ENCODE peak calls at places on chromosomes 7 and 10, in four cellular contexts. T is astrocyte of the spinal cord, N is Peyer's patch, J is fibroblast of lung. L is an unnamed sample.

GRCh38 chr10:26478061-26478460 is 39.9 kb downstream of the APBB1IP start:
- DNase-seq in N (no peak), T (no peak), J (no peak), L (peak)

GRCh38 chr10:49375611-49376010 is 20.3 kb downstream of the DRGX start:
- DNase-seq in T (no peak), N (no peak), J (no peak), L (no peak)

GRCh38 chr7:127290801-127291361 is 38.1 kb upstream of the GRM8 start:
- DNase-seq in T (no peak), J (no peak), N (no peak), L (no peak)

GRCh38 chr7:712601-713457 is 13.7 kb upstream of the DNAAF5 start:
- DNase-seq in J (no peak), N (peak), T (no peak), L (no peak)

GRCh38 chr10:102775973-102776669 is 32.4 kb downstream of the WBP1L start:
- DNase-seq in T (peak), N (peak), J (peak), L (peak)

GRCh38 chr7:26179422-26179821 is 21.1 kb downstream of the HNRNPA2B1 start:
- DNase-seq in J (no peak), N (no peak), T (no peak), L (no peak)

GRCh38 chr7:1224093-1224702 is 8.5 kb upstream of the UNCX start:
- DNase-seq in J (no peak), T (no peak), N (no peak), L (no peak)

GRCh38 chr10:90592903-90593302 is 264.9 kb downstream of the HTR7 start:
- DNase-seq in J (peak), N (no peak), T (peak), L (peak)

GRCh38 chr10:3928078-3928477 is 143.1 kb upstream of the KLF6 start:
- DNase-seq in J (no peak), N (no peak), T (no peak), L (no peak)

GRCh38 chr10:76621886-76622620 is 1015.6 kb downstream of the KCNMA1 start:
- DNase-seq in J (no peak), T (no peak), N (no peak), L (no peak)

GRCh38 chr10:48978318-48978717 is 38.7 kb upstream of the LRRC18 start:
- DNase-seq in N (no peak), T (no peak), J (no peak), L (no peak)

GRCh38 chr10:27981744-27982143 is 17.1 kb downstream of the ODAD2 start:
- DNase-seq in T (no peak), N (no peak), J (no peak), L (no peak)
- TF ChIP-seq CTCF in T (no peak), N (no peak), J (no peak), L (no peak)

DNA sequence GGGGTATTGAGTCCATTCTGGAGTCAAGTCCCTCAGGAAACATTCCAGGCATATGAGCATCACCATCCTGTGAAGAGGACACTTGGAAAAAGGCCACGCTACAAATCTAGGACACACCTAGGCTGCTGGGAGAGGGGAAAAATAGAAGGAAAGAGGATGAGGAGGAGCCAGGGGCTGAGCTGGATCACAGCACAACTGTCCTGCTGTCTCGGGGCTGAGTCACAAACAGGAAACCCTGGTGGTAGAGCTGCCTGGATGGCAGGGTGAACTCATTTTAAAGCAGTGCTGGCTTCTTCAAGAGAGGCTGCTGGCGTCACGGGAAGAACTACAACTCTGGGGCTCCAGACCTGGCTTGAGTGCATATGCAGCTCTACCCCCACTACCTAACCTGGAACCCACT is 151.5 kb downstream of the RNF216 start:
- DNase-seq in T (peak), N (no peak), J (peak), L (peak)
- TF ChIP-seq CTCF in T (no peak), N (no peak), J (no peak), L (no peak)

GRCh38 chr7:137091396-137091795 is 222.9 kb downstream of the CHRM2 start:
- DNase-seq in J (peak), T (peak), N (no peak), L (no peak)
- TF ChIP-seq CTCF in J (peak), T (peak), N (no peak), L (no peak)

GRCh38 chr7:35035511-35035921 is 1.8 kb downstream of the DPY19L1 start:
- DNase-seq in T (peak), N (peak), J (peak), L (peak)
- TF ChIP-seq CTCF in T (peak), N (no peak), J (no peak), L (no peak)

GRCh38 chr7:77239471-77239870 is 39.9 kb upstream of the FGL2 start:
- DNase-seq in N (no peak), T (no peak), J (no peak), L (no peak)
- TF ChIP-seq CTCF in N (no peak), T (no peak), J (no peak), L (no peak)

DNA sequence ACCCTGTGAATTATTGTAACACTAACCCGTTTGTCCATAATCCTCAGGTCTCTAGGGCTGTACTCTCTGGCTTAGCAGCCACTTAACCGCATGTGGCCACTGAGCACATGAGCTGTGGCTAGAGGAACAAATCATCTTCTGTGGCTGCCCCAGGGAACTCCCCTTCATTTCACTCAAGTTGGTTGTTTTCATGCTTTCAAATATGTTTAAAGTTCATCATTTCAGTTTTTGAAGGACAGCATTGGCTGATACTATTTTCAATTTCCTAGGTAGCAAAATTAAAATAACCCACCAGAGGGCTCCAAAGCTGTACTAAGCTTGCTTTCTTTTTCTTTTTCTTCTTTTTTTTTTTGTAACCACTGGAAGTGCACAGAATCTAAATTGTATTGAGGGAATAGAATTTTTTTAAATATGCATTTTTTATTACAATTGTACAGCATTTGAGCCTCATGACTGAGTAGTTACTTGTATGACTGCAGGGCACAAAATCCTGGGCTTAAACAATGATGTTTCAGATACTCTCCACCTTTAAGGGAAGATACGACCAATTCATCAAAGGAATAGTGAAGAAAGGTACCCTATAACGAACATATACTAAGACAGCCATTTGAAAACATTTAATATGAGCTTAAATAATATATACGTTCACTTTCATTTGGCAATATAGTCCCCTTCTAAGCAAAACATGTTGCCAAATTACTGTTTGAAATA is 38.6 kb downstream of the MRC1 start:
- DNase-seq in T (peak), N (no peak), J (peak), L (peak)
- TF ChIP-seq CTCF in T (peak), N (no peak), J (peak), L (peak)

DNA sequence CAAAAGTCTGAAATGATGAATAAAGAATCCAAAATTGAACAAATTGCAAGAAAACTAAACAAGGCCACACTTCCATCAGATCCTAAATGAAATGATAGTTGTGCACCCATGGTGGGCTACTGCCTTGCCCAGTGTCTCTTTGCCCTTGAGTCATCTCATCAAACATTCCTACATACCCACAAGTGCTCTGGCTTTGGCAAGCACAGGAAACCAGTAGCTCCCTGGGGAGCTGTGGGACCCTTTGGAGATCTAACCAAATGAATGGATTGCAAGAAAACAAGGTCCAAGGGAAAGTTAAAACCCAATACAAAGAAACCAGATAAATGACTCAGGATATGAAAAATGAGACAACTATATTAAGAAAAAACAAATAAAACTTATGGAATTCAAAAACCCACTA is 129.8 kb upstream of the TMEM229A start:
- DNase-seq in J (peak), N (no peak), T (peak), L (no peak)
- TF ChIP-seq CTCF in J (no peak), N (no peak), T (no peak), L (no peak)